ENCODE peak calls at places on chromosomes 13 and 19, in four cellular contexts. S is K562, R is IMR-90, M is H1. T is an unnamed sample. For H3K36me3, the result is how much of the 10 kb centered on the place peaks cover.

GRCh38 chr13:85283408-85283807 is 515.8 kb downstream of the SLITRK6 start:
- DNase-seq in M (no peak), S (no peak), R (no peak), T (no peak)

GRCh38 chr19:14432817-14433453 is at the start of gene PKN1:
- DNase-seq in M (peak), R (no peak), S (peak), T (no peak)

GRCh38 chr13:107834268-107834667 is 381.1 kb downstream of the LIG4 start:
- DNase-seq in M (no peak), R (peak), S (no peak), T (no peak)

GRCh38 chr19:51799998-51800848 is 5.3 kb downstream of the FPR3 start:
- DNase-seq in S (peak), M (no peak), R (peak), T (peak)

GRCh38 chr19:49801966-49802661 is 11.0 kb downstream of the FUZ start:
- DNase-seq in R (peak), M (peak), S (peak), T (no peak)

GRCh38 chr13:24683833-24684599 is 3.8 kb downstream of the ATP12A start:
- DNase-seq in S (peak), M (peak), R (peak), T (peak)

GRCh38 chr13:79585033-79585432 is 104.1 kb downstream of the NDFIP2 start:
- DNase-seq in S (no peak), R (no peak), M (no peak), T (no peak)

GRCh38 chr19:18708452-18709231 is 25.2 kb downstream of the CRTC1 start:
- DNase-seq in R (no peak), S (no peak), M (no peak), T (no peak)

GRCh38 chr13:77345150-77345780 is 18.4 kb upstream of the MYCBP2 start:
- DNase-seq in R (no peak), S (no peak), M (no peak), T (no peak)

GRCh38 chr19:39110263-39110967 is 15.2 kb upstream of the PAK4 start:
- DNase-seq in S (peak), M (peak), R (no peak), T (peak)

GRCh38 chr13:109779876-109780516 is 6.4 kb downstream of the IRS2 start:
- DNase-seq in R (no peak), S (no peak), M (no peak), T (no peak)

GRCh38 chr13:61111529-61111928 is 304.1 kb downstream of the PCDH20 start:
- DNase-seq in S (no peak), R (no peak), M (no peak), T (no peak)

GRCh38 chr19:4523306-4524110 is 5.2 kb upstream of the PLIN4 start:
- DNase-seq in M (peak), R (peak), S (peak), T (peak)

GRCh38 chr13:38981096-38981495 is 9.5 kb downstream of the STOML3 start:
- DNase-seq in M (no peak), S (no peak), R (no peak), T (no peak)

GRCh38 chr19:41872775-41873647 is 4.1 kb upstream of the CD79A start:
- DNase-seq in M (peak), S (no peak), R (peak), T (peak)

GRCh38 chr19:14979498-14980255 is at the start of gene SLC1A6:
- DNase-seq in S (no peak), R (no peak), M (peak), T (no peak)

GRCh38 chr19:750640-751423 is at the start of gene MISP:
- DNase-seq in R (no peak), S (peak), M (no peak), T (no peak)

GRCh38 chr13:26459276-26460131 is 98.0 kb upstream of the WASF3 start:
- DNase-seq in M (no peak), R (no peak), S (no peak), T (no peak)

GRCh38 chr19:12244370-12244769 is 50.3 kb downstream of the ZNF44 start:
- DNase-seq in R (no peak), M (no peak), S (no peak), T (peak)

GRCh38 chr19:3274245-3275067 is 50.0 kb downstream of the CELF5 start:
- DNase-seq in S (no peak), R (no peak), M (no peak), T (no peak)

GRCh38 chr13:97932006-97932405 is 21.5 kb upstream of the IPO5 start:
- DNase-seq in M (no peak), R (no peak), S (no peak), T (no peak)

GRCh38 chr13:107563099-107563925 is 652.0 kb downstream of the LIG4 start:
- DNase-seq in S (no peak), R (no peak), M (no peak), T (peak)

GRCh38 chr13:28376604-28377003 is 118.3 kb downstream of the FLT1 start:
- DNase-seq in M (no peak), S (no peak), R (no peak), T (no peak)

GRCh38 chr13:75788494-75788991 is 152.4 kb downstream of the LMO7 start:
- DNase-seq in S (no peak), R (peak), M (no peak), T (no peak)

DNA sequence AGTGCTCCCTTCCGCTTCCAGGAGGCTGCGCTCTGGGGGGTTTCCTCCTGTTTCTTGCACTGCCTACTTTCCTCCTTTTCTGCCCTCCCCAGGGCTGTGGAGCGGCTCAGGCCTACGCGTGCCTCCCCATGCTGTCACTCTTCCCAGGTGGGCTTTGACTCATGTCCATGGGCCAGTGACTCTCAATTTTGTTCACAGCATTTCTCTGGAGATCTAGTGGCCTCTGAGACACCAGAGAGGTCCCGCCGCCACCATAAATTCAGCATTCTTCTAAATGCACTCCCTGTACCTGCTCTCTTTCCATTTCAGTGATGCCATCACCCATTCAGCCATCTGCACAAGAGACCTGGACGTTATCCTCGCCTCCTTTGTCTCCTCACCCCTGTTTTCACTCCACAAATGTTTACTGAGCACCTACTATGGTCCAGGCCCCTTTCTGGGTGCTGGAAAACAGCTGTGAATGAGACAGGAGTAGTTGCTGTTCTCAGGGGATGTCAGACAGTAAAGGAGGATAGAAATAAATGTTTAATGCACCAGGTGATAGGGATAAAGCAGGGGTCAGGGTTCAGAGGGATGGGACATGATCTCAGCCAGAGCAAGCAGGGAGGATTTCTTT is 3.2 kb downstream of the AP1M1 start:
- DNase-seq in R (no peak), S (no peak), M (no peak), T (no peak)
- TF ChIP-seq MAFK in R (no peak), S (no peak), M (no peak), T (no peak)

DNA sequence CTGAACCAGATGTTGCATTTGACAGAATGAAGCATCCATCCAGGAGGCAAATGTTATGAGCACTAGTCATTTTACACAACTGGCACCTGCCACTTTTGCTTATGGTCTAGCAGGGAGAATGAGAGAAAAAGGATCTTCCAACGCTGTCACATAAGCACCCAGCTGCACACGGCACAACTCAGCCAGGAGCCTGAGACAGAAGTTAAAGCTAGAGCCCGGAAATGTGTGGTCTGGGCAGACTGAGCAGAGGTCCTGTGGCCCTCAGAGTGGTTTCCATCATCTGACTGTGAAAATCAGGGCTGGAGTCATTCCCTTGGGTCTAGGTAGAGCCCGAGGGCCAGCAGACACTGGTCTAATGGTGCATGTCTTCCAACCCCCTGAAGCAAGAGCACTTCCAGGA is 78.4 kb upstream of the XPO4 start:
- DNase-seq in S (no peak), R (no peak), M (no peak), T (no peak)
- H3K36me3 ChIP-seq in S (under half), R (half or more), M (under half), T (under half)

GRCh38 chr19:31478241-31478640 is 129.0 kb upstream of the TSHZ3 start:
- DNase-seq in R (no peak), S (no peak), M (no peak), T (no peak)

GRCh38 chr19:31483226-31483857 is 134.1 kb upstream of the TSHZ3 start:
- DNase-seq in S (no peak), R (no peak), M (no peak), T (no peak)
- TF ChIP-seq MAFK in S (no peak), R (no peak), M (no peak), T (no peak)

DNA sequence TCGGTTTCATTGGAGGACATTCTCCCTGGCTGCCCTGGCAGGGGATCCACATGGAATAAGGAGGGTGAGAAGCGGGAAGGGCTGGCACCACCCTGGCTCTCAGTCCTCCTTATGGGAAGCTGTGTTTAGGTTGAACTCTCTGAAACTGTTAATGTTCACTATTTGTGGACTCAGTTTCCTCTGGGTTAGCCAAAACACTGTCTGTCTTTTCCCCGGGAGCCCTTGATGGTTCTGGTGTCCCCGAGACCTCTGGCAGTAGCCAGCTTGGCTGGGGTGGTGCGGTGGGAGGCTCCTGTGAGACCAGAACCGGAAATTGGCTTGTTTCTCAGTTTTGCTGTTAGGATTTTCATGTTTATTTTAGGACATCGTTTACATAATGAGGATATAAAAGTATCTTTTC is 48.3 kb upstream of the TEX29 start:
- DNase-seq in M (no peak), S (no peak), R (no peak), T (no peak)
- H3K36me3 ChIP-seq in M (under half), S (under half), R (under half), T (half or more)

DNA sequence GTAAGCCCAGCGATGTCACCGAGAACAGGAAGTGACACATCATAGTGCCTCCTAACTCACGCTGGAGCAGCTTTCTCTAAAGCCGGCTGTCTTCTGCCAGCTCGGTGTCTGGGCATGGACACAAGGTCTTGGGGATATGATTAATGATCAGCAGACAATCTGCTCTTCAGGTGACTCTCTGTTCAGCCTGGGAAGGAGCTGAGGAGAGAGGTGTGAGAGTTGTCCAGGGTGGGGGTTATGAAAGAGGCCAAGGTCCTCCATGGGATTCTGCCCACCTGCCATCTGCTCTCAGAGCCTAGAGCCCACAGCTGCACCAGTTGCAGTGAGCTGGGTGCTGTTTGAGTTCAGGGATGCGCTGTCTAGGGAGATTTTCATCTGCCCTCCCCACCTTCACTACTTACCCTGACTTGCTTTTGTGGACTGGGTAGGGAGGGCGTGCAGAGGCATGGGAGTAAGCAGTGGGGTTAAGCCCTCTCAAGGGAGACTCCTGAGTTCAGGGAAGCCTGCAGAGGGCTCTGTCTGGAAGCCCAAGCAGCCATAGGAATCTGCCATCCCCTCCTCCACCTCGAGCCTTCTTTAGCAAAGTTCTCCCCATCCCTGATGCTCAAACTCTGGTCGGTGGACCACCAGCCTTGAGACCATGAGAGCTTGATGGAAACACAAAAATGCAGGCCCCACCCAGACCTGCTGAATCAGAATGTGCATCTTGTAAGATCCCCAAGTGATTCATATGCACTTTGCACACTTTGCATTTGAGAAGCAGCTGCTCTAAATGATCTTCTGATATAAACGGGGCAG is 539.7 kb downstream of the RFC3 start:
- DNase-seq in M (no peak), R (peak), S (no peak), T (no peak)
- TF ChIP-seq MAFK in M (no peak), R (no peak), S (no peak), T (no peak)

GRCh38 chr19:34370117-34370516 is 5.1 kb downstream of the GPI start:
- DNase-seq in M (no peak), S (no peak), R (no peak), T (no peak)
- H3K36me3 ChIP-seq in M (under half), S (half or more), R (half or more), T (half or more)